ENCODE peak calls at places on chromosomes 6 and 20, in seven cellular contexts. U is cardiac muscle cell; W is uterus; C is CD8-positive, alpha-beta T cell; Z is right atrium auricular region; M is upper lobe of left lung; G is mesendoderm. S is an unnamed sample. For H3K4me1, the result is how much of the 10 kb centered on the place peaks cover.

GRCh38 chr6:42359021-42359420 is 92.7 kb downstream of the TRERF1 start:
- DNase-seq in U (no peak), W (no peak), C (no peak), Z (no peak), M (no peak), G (no peak), S (no peak)

GRCh38 chr20:22070546-22070945 is 365.1 kb downstream of the PAX1 start:
- DNase-seq in U (no peak), W (peak), C (no peak), Z (no peak), M (no peak), G (no peak), S (no peak)

GRCh38 chr6:32825966-32826365 is 9.2 kb upstream of the HLA-DOB start:
- DNase-seq in U (peak), W (no peak), C (no peak), Z (no peak), M (no peak), G (peak), S (no peak)

GRCh38 chr6:106163966-106164877 is 78.1 kb downstream of the PRDM1 start:
- DNase-seq in U (peak), W (peak), C (no peak), Z (peak), M (peak), G (no peak), S (peak)

GRCh38 chr6:28900577-28901266 is 23.1 kb downstream of the TRIM27 start:
- DNase-seq in U (no peak), W (no peak), C (no peak), Z (no peak), M (no peak), G (no peak), S (no peak)

GRCh38 chr6:4801491-4802118 is 25.4 kb downstream of the CDYL start:
- DNase-seq in U (no peak), W (no peak), C (no peak), Z (no peak), M (no peak), G (no peak), S (no peak)

GRCh38 chr6:170223718-170224693 is 66.9 kb downstream of the DLL1 start:
- DNase-seq in U (no peak), W (peak), C (no peak), Z (no peak), M (peak), G (peak), S (no peak)

GRCh38 chr6:47098570-47098993 is 56.5 kb upstream of the ADGRF1 start:
- DNase-seq in U (peak), W (peak), C (no peak), Z (no peak), M (no peak), G (no peak), S (no peak)

GRCh38 chr6:90397929-90398674 is 101.5 kb upstream of the BACH2 start:
- DNase-seq in U (no peak), W (no peak), C (peak), Z (no peak), M (no peak), G (peak), S (peak)

GRCh38 chr6:47033029-47033796 is 8.9 kb downstream of the ADGRF1 start:
- DNase-seq in U (no peak), W (no peak), C (no peak), Z (no peak), M (no peak), G (no peak), S (no peak)

GRCh38 chr6:71309666-71310065 is 21.1 kb downstream of the OGFRL1 start:
- DNase-seq in U (no peak), W (no peak), C (no peak), Z (no peak), M (no peak), G (no peak), S (no peak)

GRCh38 chr6:138981416-138981815 is 6.6 kb downstream of the REPS1 start:
- DNase-seq in U (peak), W (no peak), C (no peak), Z (no peak), M (no peak), G (no peak), S (no peak)
- H3K4me1 ChIP-seq in U (under half), W (under half), C (under half), Z (under half), M (under half), G (under half), S (under half)

GRCh38 chr6:89369009-89369408 is 16.5 kb upstream of the UBE2J1 start:
- DNase-seq in U (peak), W (peak), C (no peak), Z (peak), M (peak), G (peak), S (no peak)

GRCh38 chr6:89368107-89368506 is 15.6 kb upstream of the UBE2J1 start:
- DNase-seq in U (peak), W (peak), C (peak), Z (no peak), M (peak), G (peak), S (peak)

GRCh38 chr6:89375427-89375868 is 22.9 kb upstream of the UBE2J1 start:
- DNase-seq in U (no peak), W (no peak), C (peak), Z (no peak), M (peak), G (peak), S (peak)

GRCh38 chr6:89372506-89372901 is 20.0 kb upstream of the UBE2J1 start:
- DNase-seq in U (no peak), W (no peak), C (no peak), Z (no peak), M (no peak), G (no peak), S (peak)

GRCh38 chr6:89371849-89372505 is 19.5 kb upstream of the UBE2J1 start:
- DNase-seq in U (peak), W (peak), C (peak), Z (peak), M (peak), G (peak), S (peak)
- H3K4me1 ChIP-seq in U (under half), W (under half), C (under half), Z (under half), M (under half), G (under half), S (under half)

DNA sequence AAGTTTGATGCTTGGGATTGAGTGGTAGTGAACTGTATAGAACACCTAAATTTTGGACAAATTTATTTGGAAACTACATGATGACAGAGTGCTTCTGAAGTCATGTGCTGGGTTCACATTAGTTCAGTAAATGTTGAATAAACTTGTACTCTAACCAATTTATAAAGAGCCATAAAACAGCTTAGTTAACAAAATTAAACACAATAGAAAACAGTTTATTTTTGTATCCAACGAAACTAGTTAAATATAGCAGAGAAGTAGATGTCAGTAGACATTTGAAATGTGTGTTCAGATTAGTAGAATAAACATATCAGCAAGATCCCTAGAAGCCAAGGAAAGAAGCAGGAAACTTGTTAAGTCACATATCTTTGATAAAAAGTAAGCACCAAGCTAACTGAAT is 32.1 kb downstream of the SCAF8 start:
- DNase-seq in U (peak), W (no peak), C (no peak), Z (no peak), M (no peak), G (no peak), S (no peak)
- H3K4me1 ChIP-seq in U (under half), W (under half), C (half or more), Z (under half), M (under half), G (under half), S (under half)

GRCh38 chr6:31736768-31737314 is 511 bp upstream of the CLIC1 start:
- DNase-seq in U (no peak), W (no peak), C (no peak), Z (peak), M (peak), G (no peak), S (no peak)
- H3K4me1 ChIP-seq in U (under half), W (under half), C (half or more), Z (under half), M (half or more), G (under half), S (half or more)

DNA sequence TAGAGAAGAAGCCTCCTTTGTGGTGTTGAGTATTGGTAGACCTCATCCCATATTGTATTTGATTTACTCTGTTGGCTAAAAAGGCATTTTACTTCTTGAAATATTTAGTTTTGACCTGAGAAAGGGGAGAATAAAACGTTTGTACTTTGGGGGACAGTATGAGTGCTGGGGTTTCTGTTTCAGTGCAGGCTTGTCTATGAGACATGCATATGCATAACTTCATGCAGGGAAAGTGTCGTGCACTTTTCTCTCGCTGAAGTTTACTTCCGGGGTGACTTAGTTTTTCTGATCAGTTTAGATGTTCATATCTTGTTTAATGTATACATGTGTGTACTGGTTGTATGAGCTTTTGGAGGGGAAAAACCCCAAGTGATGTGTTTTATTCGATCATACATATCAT is 59.5 kb downstream of the UTRN start:
- DNase-seq in U (no peak), W (no peak), C (no peak), Z (no peak), M (no peak), G (no peak), S (peak)
- H3K4me1 ChIP-seq in U (under half), W (under half), C (half or more), Z (under half), M (half or more), G (under half), S (half or more)

GRCh38 chr20:43982886-43983285 is 68.2 kb downstream of the TOX2 start:
- DNase-seq in U (no peak), W (no peak), C (no peak), Z (no peak), M (no peak), G (no peak), S (no peak)

GRCh38 chr20:43983904-43984361 is 69.3 kb downstream of the TOX2 start:
- DNase-seq in U (peak), W (no peak), C (no peak), Z (no peak), M (no peak), G (no peak), S (no peak)

GRCh38 chr20:43982016-43982415 is 67.4 kb downstream of the TOX2 start:
- DNase-seq in U (no peak), W (no peak), C (no peak), Z (no peak), M (no peak), G (no peak), S (no peak)

GRCh38 chr20:43984587-43984986 is 69.9 kb downstream of the TOX2 start:
- DNase-seq in U (peak), W (no peak), C (no peak), Z (no peak), M (no peak), G (no peak), S (no peak)

GRCh38 chr20:43983359-43983758 is 68.7 kb downstream of the TOX2 start:
- DNase-seq in U (no peak), W (no peak), C (no peak), Z (no peak), M (no peak), G (peak), S (no peak)
- H3K4me1 ChIP-seq in U (under half), W (under half), C (under half), Z (under half), M (under half), G (under half), S (under half)

GRCh38 chr20:19986419-19986818 is 30.7 kb upstream of the NAA20 start:
- DNase-seq in U (peak), W (peak), C (no peak), Z (no peak), M (no peak), G (no peak), S (no peak)
- H3K4me1 ChIP-seq in U (under half), W (under half), C (under half), Z (under half), M (half or more), G (under half), S (under half)

DNA sequence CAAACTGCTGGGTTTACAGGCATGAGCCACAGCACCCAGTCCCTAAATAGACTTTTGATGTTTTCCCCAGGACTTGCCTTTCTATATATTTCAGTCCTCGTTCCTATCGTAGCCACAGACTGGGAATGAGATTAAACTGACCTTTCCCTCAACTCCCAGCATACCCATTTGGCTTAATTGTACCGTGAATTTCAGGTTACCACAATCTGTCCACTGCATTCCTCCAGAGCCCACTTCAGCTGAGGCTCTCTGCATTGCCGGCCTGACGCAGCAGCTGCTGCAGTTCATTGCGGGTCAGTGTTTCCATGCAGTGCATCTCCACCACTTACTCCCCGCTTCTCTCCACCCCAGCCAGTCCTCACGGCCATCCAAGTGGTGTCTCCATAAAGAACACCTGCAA is 103.2 kb upstream of the RIN2 start:
- DNase-seq in U (no peak), W (no peak), C (no peak), Z (no peak), M (no peak), G (no peak), S (no peak)
- H3K4me1 ChIP-seq in U (under half), W (under half), C (under half), Z (under half), M (under half), G (under half), S (under half)

S was measured in CD4-positive, CD25-positive, alpha-beta regulatory T cell.